ENCODE peak calls at places on chromosomes 4 and X, in nine cellular contexts. D is WTC11, B is GM13977, M is dorsolateral prefrontal cortex, I is neural crest cell, N is fibroblast of mammary gland, G is GM12865, C is Calu3, Z is foreskin fibroblast. P is an unnamed sample.

GRCh38 chrX:25011589-25012432 is 4.0 kb downstream of the ARX start:
- DNase-seq in D (no peak), B (no peak), M (no peak), I (no peak), N (no peak), G (no peak), C (no peak), Z (no peak), P (peak; percentile 19)

GRCh38 chr4:54054501-54054900 is 9.9 kb downstream of the CHIC2 start:
- DNase-seq in D (no peak), B (no peak), M (no peak), I (no peak), N (no peak), G (no peak), C (no peak), Z (no peak), P (no peak)

GRCh38 chr4:30757357-30757756 is 37.2 kb downstream of the PCDH7 start:
- DNase-seq in D (no peak), B (no peak), M (no peak), I (no peak), N (peak; percentile 92), G (no peak), C (peak; percentile 42), Z (peak; percentile 66), P (no peak)

GRCh38 chr4:176883108-176883550 is 90.4 kb upstream of the VEGFC start:
- DNase-seq in D (no peak), B (no peak), M (no peak), I (no peak), N (no peak), G (no peak), C (no peak), Z (no peak), P (no peak)

GRCh38 chr4:65508169-65508568 is 162.1 kb downstream of the EPHA5 start:
- DNase-seq in D (no peak), B (no peak), M (no peak), I (no peak), N (peak; percentile 67), G (no peak), C (no peak), Z (no peak), P (no peak)

GRCh38 chr4:135124196-135124595 is 922.6 kb upstream of the PABPC4L start:
- DNase-seq in D (no peak), B (no peak), M (no peak), I (no peak), N (no peak), G (no peak), C (no peak), Z (no peak), P (no peak)

GRCh38 chrX:387729-388128 is 1.0 kb upstream of the PPP2R3B start:
- DNase-seq in D (no peak), B (no peak), M (no peak), I (no peak), N (no peak), G (no peak), C (no peak), Z (no peak), P (no peak)

GRCh38 chr4:79213702-79214101 is 112.2 kb downstream of the NAA11 start:
- DNase-seq in D (no peak), B (no peak), M (no peak), I (no peak), N (no peak), G (no peak), C (no peak), Z (no peak), P (no peak)

GRCh38 chr4:123034023-123034422 is 111.6 kb upstream of the NUDT6 start:
- DNase-seq in D (no peak), B (no peak), M (no peak), I (no peak), N (no peak), G (no peak), C (no peak), Z (no peak), P (no peak)

GRCh38 chr4:112094330-112094729 is 50.9 kb upstream of the FAM241A start:
- DNase-seq in D (no peak), B (no peak), M (no peak), I (no peak), N (no peak), G (no peak), C (no peak), Z (no peak), P (no peak)

GRCh38 chrX:12975670-12975965 is 708 bp downstream of the TMSB4X start:
- DNase-seq in D (no peak), B (no peak), M (no peak), I (no peak), N (no peak), G (no peak), C (no peak), Z (no peak), P (no peak)

GRCh38 chr4:165207016-165207430 is 338 bp upstream of the KLHL2 start:
- DNase-seq in D (no peak), B (peak; percentile 36), M (peak; percentile 50), I (no peak), N (peak; percentile 18), G (peak; percentile 46), C (no peak), Z (no peak), P (peak; percentile 14)

GRCh38 chr4:139315221-139315675 is 13.0 kb upstream of the NDUFC1 start:
- DNase-seq in D (no peak), B (peak; percentile 38), M (no peak), I (no peak), N (no peak), G (peak; percentile 65), C (no peak), Z (no peak), P (no peak)

GRCh38 chr4:4913628-4914027 is 54.2 kb downstream of the MSX1 start:
- DNase-seq in D (no peak), B (no peak), M (no peak), I (no peak), N (no peak), G (no peak), C (no peak), Z (no peak), P (no peak)

GRCh38 chr4:69025191-69025998 is 70.9 kb upstream of the UGT2B7 start:
- DNase-seq in D (peak; percentile 47), B (no peak), M (no peak), I (peak; percentile 12), N (no peak), G (peak; percentile 59), C (peak; percentile 28), Z (no peak), P (peak; percentile 7)

GRCh38 chr4:93144644-93145043 is 683.9 kb upstream of the ATOH1 start:
- DNase-seq in D (no peak), B (no peak), M (no peak), I (no peak), N (no peak), G (no peak), C (no peak), Z (no peak), P (no peak)

GRCh38 chr4:77418333-77418732 is 187.3 kb upstream of the CXCL13 start:
- DNase-seq in D (no peak), B (peak; percentile 10), M (no peak), I (no peak), N (peak; percentile 8), G (peak; percentile 31), C (peak; percentile 8), Z (no peak), P (no peak)
- TF ChIP-seq CTCF in D (no peak), B (no peak), M (no peak), I (no peak), N (peak; percentile 27), G (no peak), C (no peak), Z (no peak), P (no peak)

GRCh38 chr4:42965326-42965725 is 72.8 kb downstream of the GRXCR1 start:
- DNase-seq in D (no peak), B (no peak), M (no peak), I (no peak), N (no peak), G (peak; percentile 1), C (no peak), Z (no peak), P (no peak)
- TF ChIP-seq CTCF in D (no peak), B (peak; percentile 7), M (peak; percentile 24), I (peak; percentile 46), N (no peak), G (no peak), C (no peak), Z (no peak), P (no peak)

GRCh38 chr4:114615435-114615834 is 16.8 kb downstream of the UGT8 start:
- DNase-seq in D (no peak), B (no peak), M (no peak), I (no peak), N (no peak), G (no peak), C (no peak), Z (no peak), P (no peak)
- TF ChIP-seq CTCF in D (no peak), B (no peak), M (no peak), I (no peak), N (no peak), G (no peak), C (no peak), Z (no peak), P (no peak)

GRCh38 chr4:48315728-48316630 is 25.4 kb upstream of the SLAIN2 start:
- DNase-seq in D (peak; percentile 16), B (peak; percentile 65), M (no peak), I (peak; percentile 2), N (peak; percentile 80), G (peak; percentile 70), C (peak; percentile 11), Z (peak; percentile 52), P (no peak)
- TF ChIP-seq CTCF in D (peak; percentile 46), B (peak; percentile 66), M (peak; percentile 26), I (peak; percentile 75), N (peak; percentile 90), G (peak; percentile 71), C (peak; percentile 44), Z (peak; percentile 68), P (peak; percentile 36)

GRCh38 chr4:3434891-3435683 is 6.7 kb upstream of the HGFAC start:
- DNase-seq in D (peak; percentile 36), B (no peak), M (no peak), I (no peak), N (no peak), G (no peak), C (no peak), Z (no peak), P (no peak)
- TF ChIP-seq CTCF in D (no peak), B (peak; percentile 24), M (no peak), I (peak; percentile 42), N (no peak), G (no peak), C (no peak), Z (peak; percentile 32), P (peak; percentile 16)

DNA sequence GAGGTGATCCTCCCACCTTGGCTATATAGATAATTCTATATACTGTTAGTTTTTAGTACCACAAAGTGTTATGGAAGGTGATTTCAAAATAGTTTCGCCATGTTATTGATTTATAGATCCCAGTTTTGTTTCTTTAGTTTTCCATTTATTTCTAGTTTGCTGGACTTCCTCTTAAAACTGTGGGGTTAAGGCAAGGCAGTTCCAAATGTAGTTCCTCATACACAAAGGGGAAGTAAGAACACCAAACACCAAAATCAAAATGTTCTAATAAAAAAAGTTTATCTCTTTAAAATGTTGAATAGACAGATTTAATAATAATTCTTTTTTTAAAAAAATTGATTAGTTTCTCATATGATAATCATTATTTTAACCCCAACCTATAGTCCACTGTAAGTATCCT is 6.8 kb upstream of the CISD2 start:
- DNase-seq in D (no peak), B (no peak), M (no peak), I (no peak), N (no peak), G (no peak), C (no peak), Z (no peak), P (no peak)
- TF ChIP-seq CTCF in D (no peak), B (no peak), M (no peak), I (no peak), N (no peak), G (no peak), C (no peak), Z (no peak), P (no peak)